ENCODE peak calls at places on chromosome 19, in eight cellular contexts. I is cerebellum; R is mammary epithelial cell; T is stimulated activated CD8-positive, alpha-beta memory T cell treated with anti-CD3 and anti-CD28 coated beads, Interleukin-7, amount 100 ng/mL, for 1 hour; X is T-helper 2 cell; W is immature natural killer cell; D is transverse colon; J is activated T-helper 1 cell treated with anti-CD3 and anti-CD28 coated beads, Interleukin-12 subunit alpha, Interleukin-12 subunit beta, Interleukin-2, Interleukin-4 antibody, amounts not matched to agents 30 ng/mL and 10 ng/mL and 1 ng/mL, durations not matched to agents 14 hours and 24 hours and 36 hours. Y is an unnamed sample.
A peak's percentile ranks its signal among the peaks of the same experiment; 100 is the strongest.

GRCh38 chr19:18453269-18454024 is 15.5 kb upstream of the ISYNA1 start:
- DNase-seq in D (no peak), J (no peak), X (no peak), I (no peak), T (no peak), W (no peak), R (no peak), Y (no peak)

GRCh38 chr19:10315335-10316214 is at the start of gene FDX2:
- DNase-seq in W (peak; percentile 82), R (peak; percentile 80), D (peak; percentile 92), T (peak; percentile 76), I (peak; percentile 90), X (peak; percentile 89), J (peak; percentile 87), Y (peak; percentile 87)

GRCh38 chr19:10852941-10853340 is 4.7 kb downstream of the C19orf38 start:
- DNase-seq in X (no peak), J (no peak), D (no peak), I (no peak), W (no peak), R (no peak), T (no peak), Y (no peak)

GRCh38 chr19:1855040-1855827 is 7.0 kb upstream of the REXO1 start:
- DNase-seq in R (peak; percentile 88), D (peak; percentile 96), T (peak; percentile 53), I (peak; percentile 83), W (peak; percentile 86), X (peak; percentile 55), J (peak; percentile 87), Y (peak; percentile 58)

GRCh38 chr19:34109596-34109995 is 62.7 kb upstream of the LSM14A start:
- DNase-seq in J (no peak), W (no peak), I (peak; percentile 17), T (no peak), R (no peak), X (no peak), D (no peak), Y (no peak)

GRCh38 chr19:18167975-18168645 is 5.5 kb upstream of the IFI30 start:
- DNase-seq in X (peak; percentile 44), D (peak; percentile 61), T (no peak), W (peak; percentile 70), I (peak; percentile 67), R (no peak), J (peak; percentile 54), Y (peak; percentile 63)

GRCh38 chr19:14391156-14391821 is 10.0 kb downstream of the ADGRE5 start:
- DNase-seq in R (no peak), T (no peak), J (no peak), W (no peak), I (no peak), X (no peak), D (no peak), Y (no peak)

GRCh38 chr19:5418676-5419075 is 36.5 kb upstream of the ZNRF4 start:
- DNase-seq in D (no peak), X (no peak), W (no peak), T (no peak), J (no peak), R (no peak), I (no peak), Y (no peak)

GRCh38 chr19:20028611-20029010 is 10.7 kb downstream of the ZNF682 start:
- DNase-seq in W (no peak), X (no peak), T (no peak), D (no peak), J (no peak), I (no peak), R (no peak), Y (no peak)

GRCh38 chr19:33726756-33727155 is 69.9 kb upstream of the KCTD15 start:
- DNase-seq in W (no peak), I (no peak), D (no peak), T (no peak), X (no peak), R (no peak), J (no peak), Y (no peak)

GRCh38 chr19:45955905-45956608 is 17.6 kb downstream of the NOVA2 start:
- DNase-seq in R (peak; percentile 79), D (no peak), X (no peak), J (no peak), T (no peak), I (no peak), W (no peak), Y (no peak)

GRCh38 chr19:29942404-29943261 is 594 bp downstream of the URI1 start:
- DNase-seq in D (peak; percentile 77), X (peak; percentile 54), R (peak; percentile 52), J (peak; percentile 72), W (peak; percentile 76), T (peak; percentile 30), I (peak; percentile 62), Y (peak; percentile 51)

GRCh38 chr19:57269515-57270250 is 10.6 kb upstream of the ZNF460 start:
- DNase-seq in W (no peak), R (peak; percentile 74), D (no peak), T (no peak), J (no peak), I (no peak), X (no peak), Y (peak; percentile 18)

GRCh38 chr19:8610041-8610927 is at the start of gene ADAMTS10:
- DNase-seq in W (peak; percentile 74), D (peak; percentile 18), J (peak; percentile 23), X (peak; percentile 18), R (no peak), I (no peak), T (no peak), Y (no peak)

GRCh38 chr19:49997709-49998108 is 27.5 kb downstream of the VRK3 start:
- DNase-seq in R (peak; percentile 16), X (no peak), J (no peak), D (no peak), T (no peak), I (peak; percentile 50), W (peak; percentile 12), Y (no peak)

GRCh38 chr19:48635966-48636858 is 967 bp downstream of the DBP start:
- DNase-seq in W (no peak), I (no peak), X (no peak), R (no peak), T (no peak), D (peak; percentile 63), J (no peak), Y (no peak)

GRCh38 chr19:47511681-47512080 is 3.2 kb downstream of the NAPA start:
- DNase-seq in T (no peak), X (no peak), J (no peak), R (no peak), I (peak; percentile 67), D (no peak), W (no peak), Y (no peak)

GRCh38 chr19:35134601-35135091 is at the start of gene LGI4:
- DNase-seq in T (no peak), R (no peak), J (no peak), X (no peak), I (no peak), W (no peak), D (no peak), Y (no peak)

GRCh38 chr19:49432141-49433073 is 7.2 kb downstream of the GFY start:
- DNase-seq in R (no peak), J (no peak), X (no peak), W (no peak), D (peak; percentile 50), I (no peak), T (no peak), Y (no peak)